ENCODE peak calls at places on chromosome 3, in six cellular contexts. One of them, this sample, is unnamed.

GRCh38 chr3:55190296-55190695 is 262.4 kb upstream of the LRTM1 start:
- DNase-seq in iPS-NIHi11: no peak
- DNase-seq in cardiac fibroblast: peak; percentile 51
- DNase-seq in NCI-H1436: no peak
- DNase-seq in AG10803: peak; percentile 96
- DNase-seq in DMS 273 treated with DMSO at 0.1 percent for 48 hours: no peak
- DNase-seq in this sample: no peak

GRCh38 chr3:101312545-101312944 is 7.8 kb downstream of the IMPG2 start:
- DNase-seq in AG10803: no peak
- DNase-seq in iPS-NIHi11: no peak
- DNase-seq in cardiac fibroblast: no peak
- DNase-seq in DMS 273 treated with DMSO at 0.1 percent for 48 hours: no peak
- DNase-seq in NCI-H1436: no peak
- DNase-seq in this sample: no peak

GRCh38 chr3:140441006-140441405 is 236.9 kb upstream of the TRIM42 start:
- DNase-seq in DMS 273 treated with DMSO at 0.1 percent for 48 hours: no peak
- DNase-seq in iPS-NIHi11: no peak
- DNase-seq in NCI-H1436: no peak
- DNase-seq in AG10803: no peak
- DNase-seq in cardiac fibroblast: peak; percentile 62
- DNase-seq in this sample: no peak

GRCh38 chr3:62622553-62623174 is 249.3 kb upstream of the FEZF2 start:
- DNase-seq in iPS-NIHi11: peak; percentile 53
- DNase-seq in AG10803: peak; percentile 61
- DNase-seq in DMS 273 treated with DMSO at 0.1 percent for 48 hours: no peak
- DNase-seq in cardiac fibroblast: peak; percentile 77
- DNase-seq in NCI-H1436: peak; percentile 13
- DNase-seq in this sample: peak; percentile 37

GRCh38 chr3:196335469-196335868 is 2.7 kb downstream of the TM4SF19 start:
- DNase-seq in cardiac fibroblast: no peak
- DNase-seq in NCI-H1436: no peak
- DNase-seq in DMS 273 treated with DMSO at 0.1 percent for 48 hours: no peak
- DNase-seq in iPS-NIHi11: no peak
- DNase-seq in AG10803: no peak
- DNase-seq in this sample: no peak

GRCh38 chr3:124092811-124093210 is 100.9 kb upstream of the ROPN1 start:
- DNase-seq in NCI-H1436: no peak
- DNase-seq in cardiac fibroblast: no peak
- DNase-seq in iPS-NIHi11: peak; percentile 31
- DNase-seq in DMS 273 treated with DMSO at 0.1 percent for 48 hours: no peak
- DNase-seq in AG10803: no peak
- DNase-seq in this sample: no peak

GRCh38 chr3:59127071-59127470 is 77.2 kb upstream of the CFAP20DC start:
- DNase-seq in NCI-H1436: no peak
- DNase-seq in cardiac fibroblast: peak; percentile 28
- DNase-seq in AG10803: peak; percentile 78
- DNase-seq in iPS-NIHi11: peak; percentile 13
- DNase-seq in DMS 273 treated with DMSO at 0.1 percent for 48 hours: no peak
- DNase-seq in this sample: no peak

GRCh38 chr3:152206243-152206642 is 62.5 kb upstream of the MBNL1 start:
- DNase-seq in NCI-H1436: no peak
- DNase-seq in AG10803: no peak
- DNase-seq in cardiac fibroblast: no peak
- DNase-seq in DMS 273 treated with DMSO at 0.1 percent for 48 hours: no peak
- DNase-seq in iPS-NIHi11: no peak
- DNase-seq in this sample: no peak

GRCh38 chr3:179200790-179201189 is 50.1 kb downstream of the KCNMB3 start:
- DNase-seq in NCI-H1436: no peak
- DNase-seq in AG10803: no peak
- DNase-seq in cardiac fibroblast: no peak
- DNase-seq in iPS-NIHi11: no peak
- DNase-seq in DMS 273 treated with DMSO at 0.1 percent for 48 hours: no peak
- DNase-seq in this sample: no peak

GRCh38 chr3:53198256-53198977 is 37.4 kb downstream of the PRKCD start:
- DNase-seq in iPS-NIHi11: no peak
- DNase-seq in NCI-H1436: no peak
- DNase-seq in cardiac fibroblast: no peak
- DNase-seq in AG10803: no peak
- DNase-seq in DMS 273 treated with DMSO at 0.1 percent for 48 hours: no peak
- DNase-seq in this sample: no peak

GRCh38 chr3:54870423-54870822 is 57.4 kb downstream of the LRTM1 start:
- DNase-seq in DMS 273 treated with DMSO at 0.1 percent for 48 hours: no peak
- DNase-seq in NCI-H1436: no peak
- DNase-seq in AG10803: peak; percentile 98
- DNase-seq in iPS-NIHi11: peak; percentile 46
- DNase-seq in cardiac fibroblast: peak; percentile 92
- DNase-seq in this sample: peak; percentile 18

GRCh38 chr3:63061449-63061848 is 186.2 kb upstream of the CADPS start:
- DNase-seq in cardiac fibroblast: no peak
- DNase-seq in AG10803: no peak
- DNase-seq in NCI-H1436: no peak
- DNase-seq in DMS 273 treated with DMSO at 0.1 percent for 48 hours: no peak
- DNase-seq in iPS-NIHi11: no peak
- DNase-seq in this sample: no peak